ENCODE peak calls at places on chromosomes 7 and 10, in seven cellular contexts. One of them, this sample, is unnamed.

GRCh38 chr10:35212856-35213255 is 86.2 kb downstream of the CREM start:
- DNase-seq in neuronal stem cell: no peak
- DNase-seq in mesendoderm: peak
- DNase-seq in IMR-90: no peak
- DNase-seq in trophoblast cell: no peak
- DNase-seq in H9: no peak
- DNase-seq in mesenchymal stem cell: no peak
- DNase-seq in this sample: no peak

GRCh38 chr10:102633282-102633681 is 11.0 kb upstream of the TRIM8 start:
- DNase-seq in neuronal stem cell: no peak
- DNase-seq in mesendoderm: no peak
- DNase-seq in IMR-90: peak
- DNase-seq in trophoblast cell: peak
- DNase-seq in H9: no peak
- DNase-seq in mesenchymal stem cell: peak
- DNase-seq in this sample: no peak

GRCh38 chr7:79531116-79531515 is 77.6 kb upstream of the MAGI2 start:
- DNase-seq in neuronal stem cell: no peak
- DNase-seq in mesendoderm: no peak
- DNase-seq in IMR-90: no peak
- DNase-seq in trophoblast cell: no peak
- DNase-seq in H9: no peak
- DNase-seq in mesenchymal stem cell: no peak
- DNase-seq in this sample: no peak

GRCh38 chr10:48400129-48400849 is 93.8 kb downstream of the MAPK8 start:
- DNase-seq in neuronal stem cell: no peak
- DNase-seq in mesendoderm: no peak
- DNase-seq in IMR-90: peak
- DNase-seq in trophoblast cell: peak
- DNase-seq in H9: no peak
- DNase-seq in mesenchymal stem cell: peak
- DNase-seq in this sample: no peak

GRCh38 chr10:54469587-54470323 is 331.3 kb downstream of the PCDH15 start:
- DNase-seq in neuronal stem cell: no peak
- DNase-seq in mesendoderm: no peak
- DNase-seq in IMR-90: no peak
- DNase-seq in trophoblast cell: no peak
- DNase-seq in H9: no peak
- DNase-seq in mesenchymal stem cell: no peak
- DNase-seq in this sample: no peak

GRCh38 chr10:100436255-100436654 is 26.6 kb upstream of the WNT8B start:
- DNase-seq in neuronal stem cell: peak
- DNase-seq in mesendoderm: no peak
- DNase-seq in IMR-90: no peak
- DNase-seq in trophoblast cell: no peak
- DNase-seq in H9: no peak
- DNase-seq in mesenchymal stem cell: no peak
- DNase-seq in this sample: no peak

GRCh38 chr7:45568536-45569289 is 5.5 kb upstream of the ADCY1 start:
- DNase-seq in neuronal stem cell: no peak
- DNase-seq in mesendoderm: no peak
- DNase-seq in IMR-90: no peak
- DNase-seq in trophoblast cell: no peak
- DNase-seq in H9: no peak
- DNase-seq in mesenchymal stem cell: no peak
- DNase-seq in this sample: no peak

GRCh38 chr7:73443543-73444255 is 10.1 kb downstream of the FZD9 start:
- DNase-seq in neuronal stem cell: no peak
- DNase-seq in mesendoderm: no peak
- DNase-seq in IMR-90: no peak
- DNase-seq in trophoblast cell: no peak
- DNase-seq in H9: no peak
- DNase-seq in mesenchymal stem cell: no peak
- DNase-seq in this sample: no peak

GRCh38 chr10:49347827-49348226 is 48.1 kb downstream of the DRGX start:
- DNase-seq in neuronal stem cell: no peak
- DNase-seq in mesendoderm: no peak
- DNase-seq in IMR-90: no peak
- DNase-seq in trophoblast cell: no peak
- DNase-seq in H9: no peak
- DNase-seq in mesenchymal stem cell: no peak
- DNase-seq in this sample: no peak

GRCh38 chr7:111107989-111108388 is 17.1 kb downstream of the LRRN3 start:
- DNase-seq in neuronal stem cell: no peak
- DNase-seq in mesendoderm: no peak
- DNase-seq in IMR-90: no peak
- DNase-seq in trophoblast cell: no peak
- DNase-seq in H9: no peak
- DNase-seq in mesenchymal stem cell: peak
- DNase-seq in this sample: no peak

GRCh38 chr10:88389456-88389855 is 193.7 kb downstream of the RNLS start:
- DNase-seq in neuronal stem cell: no peak
- DNase-seq in mesendoderm: peak
- DNase-seq in IMR-90: peak
- DNase-seq in trophoblast cell: peak
- DNase-seq in H9: no peak
- DNase-seq in mesenchymal stem cell: peak
- DNase-seq in this sample: no peak

GRCh38 chr7:105218215-105218614 is 170.5 kb downstream of the SRPK2 start:
- DNase-seq in neuronal stem cell: no peak
- DNase-seq in mesendoderm: peak
- DNase-seq in IMR-90: peak
- DNase-seq in trophoblast cell: peak
- DNase-seq in H9: no peak
- DNase-seq in mesenchymal stem cell: no peak
- DNase-seq in this sample: no peak

GRCh38 chr10:3427316-3427715 is 254.7 kb upstream of the PITRM1 start:
- DNase-seq in neuronal stem cell: no peak
- DNase-seq in mesendoderm: no peak
- DNase-seq in IMR-90: peak
- DNase-seq in trophoblast cell: no peak
- DNase-seq in H9: no peak
- DNase-seq in mesenchymal stem cell: no peak
- DNase-seq in this sample: no peak
- H3K18ac ChIP-seq in neuronal stem cell: no peak
- H3K18ac ChIP-seq in mesendoderm: no peak
- H3K18ac ChIP-seq in IMR-90: no peak
- H3K18ac ChIP-seq in trophoblast cell: no peak
- H3K18ac ChIP-seq in H9: no peak
- H3K18ac ChIP-seq in mesenchymal stem cell: no peak
- H3K18ac ChIP-seq in this sample: no peak

DNA sequence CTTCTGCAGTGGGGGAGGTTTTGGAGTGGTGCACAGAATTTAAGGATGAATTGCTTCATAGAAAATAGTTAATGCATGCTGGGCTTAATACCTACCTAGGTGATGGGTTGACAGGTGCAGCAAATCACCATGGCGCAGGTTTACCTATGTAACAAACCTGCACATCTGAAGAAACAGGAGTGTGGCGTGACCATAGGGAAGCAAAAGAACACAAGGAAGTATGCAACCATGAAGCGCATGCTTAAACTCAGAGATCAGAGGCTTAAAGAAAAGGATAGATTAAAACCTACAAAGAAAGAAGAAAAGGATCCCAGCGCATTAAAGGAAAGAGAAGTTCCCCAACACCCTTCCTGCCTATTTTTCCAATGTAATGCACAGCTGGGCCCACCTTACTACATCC is 22.0 kb downstream of the CCDC126 start:
- DNase-seq in neuronal stem cell: no peak
- DNase-seq in mesendoderm: no peak
- DNase-seq in IMR-90: no peak
- DNase-seq in trophoblast cell: no peak
- DNase-seq in H9: no peak
- DNase-seq in mesenchymal stem cell: no peak
- DNase-seq in this sample: no peak
- H3K18ac ChIP-seq in neuronal stem cell: no peak
- H3K18ac ChIP-seq in mesendoderm: no peak
- H3K18ac ChIP-seq in IMR-90: no peak
- H3K18ac ChIP-seq in trophoblast cell: no peak
- H3K18ac ChIP-seq in H9: no peak
- H3K18ac ChIP-seq in mesenchymal stem cell: no peak
- H3K18ac ChIP-seq in this sample: no peak

GRCh38 chr7:91571601-91572000 is 307.4 kb downstream of the FZD1 start:
- DNase-seq in neuronal stem cell: no peak
- DNase-seq in mesendoderm: no peak
- DNase-seq in IMR-90: no peak
- DNase-seq in trophoblast cell: no peak
- DNase-seq in H9: no peak
- DNase-seq in mesenchymal stem cell: no peak
- DNase-seq in this sample: no peak

GRCh38 chr7:91567111-91568012 is 303.1 kb downstream of the FZD1 start:
- DNase-seq in neuronal stem cell: no peak
- DNase-seq in mesendoderm: no peak
- DNase-seq in IMR-90: no peak
- DNase-seq in trophoblast cell: no peak
- DNase-seq in H9: no peak
- DNase-seq in mesenchymal stem cell: no peak
- DNase-seq in this sample: no peak

GRCh38 chr7:91568138-91568537 is 303.9 kb downstream of the FZD1 start:
- DNase-seq in neuronal stem cell: no peak
- DNase-seq in mesendoderm: no peak
- DNase-seq in IMR-90: no peak
- DNase-seq in trophoblast cell: no peak
- DNase-seq in H9: no peak
- DNase-seq in mesenchymal stem cell: no peak
- DNase-seq in this sample: no peak

GRCh38 chr7:91570600-91570999 is 306.4 kb downstream of the FZD1 start:
- DNase-seq in neuronal stem cell: no peak
- DNase-seq in mesendoderm: no peak
- DNase-seq in IMR-90: no peak
- DNase-seq in trophoblast cell: no peak
- DNase-seq in H9: no peak
- DNase-seq in mesenchymal stem cell: no peak
- DNase-seq in this sample: no peak

GRCh38 chr7:91569702-91570457 is 305.6 kb downstream of the FZD1 start:
- DNase-seq in neuronal stem cell: no peak
- DNase-seq in mesendoderm: no peak
- DNase-seq in IMR-90: no peak
- DNase-seq in trophoblast cell: no peak
- DNase-seq in H9: no peak
- DNase-seq in mesenchymal stem cell: no peak
- DNase-seq in this sample: no peak
- H3K18ac ChIP-seq in neuronal stem cell: no peak
- H3K18ac ChIP-seq in mesendoderm: no peak
- H3K18ac ChIP-seq in IMR-90: no peak
- H3K18ac ChIP-seq in trophoblast cell: no peak
- H3K18ac ChIP-seq in H9: no peak
- H3K18ac ChIP-seq in mesenchymal stem cell: no peak
- H3K18ac ChIP-seq in this sample: no peak

GRCh38 chr7:142508251-142508650 is 241.0 kb upstream of the PRSS1 start:
- DNase-seq in neuronal stem cell: no peak
- DNase-seq in mesendoderm: no peak
- DNase-seq in IMR-90: no peak
- DNase-seq in trophoblast cell: peak
- DNase-seq in H9: no peak
- DNase-seq in mesenchymal stem cell: no peak
- DNase-seq in this sample: no peak
- H3K18ac ChIP-seq in neuronal stem cell: no peak
- H3K18ac ChIP-seq in mesendoderm: no peak
- H3K18ac ChIP-seq in IMR-90: no peak
- H3K18ac ChIP-seq in trophoblast cell: no peak
- H3K18ac ChIP-seq in H9: no peak
- H3K18ac ChIP-seq in mesenchymal stem cell: no peak
- H3K18ac ChIP-seq in this sample: no peak

GRCh38 chr10:17175551-17175950 is 25.9 kb downstream of the TRDMT1 start:
- DNase-seq in neuronal stem cell: no peak
- DNase-seq in mesendoderm: no peak
- DNase-seq in IMR-90: peak
- DNase-seq in trophoblast cell: no peak
- DNase-seq in H9: no peak
- DNase-seq in mesenchymal stem cell: peak
- DNase-seq in this sample: no peak

GRCh38 chr10:17174626-17175025 is 26.8 kb downstream of the TRDMT1 start:
- DNase-seq in neuronal stem cell: no peak
- DNase-seq in mesendoderm: no peak
- DNase-seq in IMR-90: no peak
- DNase-seq in trophoblast cell: no peak
- DNase-seq in H9: no peak
- DNase-seq in mesenchymal stem cell: no peak
- DNase-seq in this sample: no peak

GRCh38 chr10:17166699-17167098 is 34.8 kb downstream of the TRDMT1 start:
- DNase-seq in neuronal stem cell: no peak
- DNase-seq in mesendoderm: no peak
- DNase-seq in IMR-90: no peak
- DNase-seq in trophoblast cell: no peak
- DNase-seq in H9: no peak
- DNase-seq in mesenchymal stem cell: no peak
- DNase-seq in this sample: no peak

GRCh38 chr10:17169807-17170206 is 31.7 kb downstream of the TRDMT1 start:
- DNase-seq in neuronal stem cell: no peak
- DNase-seq in mesendoderm: no peak
- DNase-seq in IMR-90: no peak
- DNase-seq in trophoblast cell: no peak
- DNase-seq in H9: no peak
- DNase-seq in mesenchymal stem cell: no peak
- DNase-seq in this sample: no peak

GRCh38 chr10:17171131-17171530 is 30.3 kb downstream of the TRDMT1 start:
- DNase-seq in neuronal stem cell: peak
- DNase-seq in mesendoderm: peak
- DNase-seq in IMR-90: peak
- DNase-seq in trophoblast cell: no peak
- DNase-seq in H9: no peak
- DNase-seq in mesenchymal stem cell: no peak
- DNase-seq in this sample: no peak
- H3K18ac ChIP-seq in neuronal stem cell: no peak
- H3K18ac ChIP-seq in mesendoderm: no peak
- H3K18ac ChIP-seq in IMR-90: peak
- H3K18ac ChIP-seq in trophoblast cell: no peak
- H3K18ac ChIP-seq in H9: no peak
- H3K18ac ChIP-seq in mesenchymal stem cell: peak
- H3K18ac ChIP-seq in this sample: no peak

GRCh38 chr7:151126500-151127137 is 40.3 kb downstream of the AGAP3 start:
- DNase-seq in neuronal stem cell: no peak
- DNase-seq in mesendoderm: peak
- DNase-seq in IMR-90: no peak
- DNase-seq in trophoblast cell: peak
- DNase-seq in H9: no peak
- DNase-seq in mesenchymal stem cell: no peak
- DNase-seq in this sample: no peak
- H3K18ac ChIP-seq in neuronal stem cell: peak
- H3K18ac ChIP-seq in mesendoderm: no peak
- H3K18ac ChIP-seq in IMR-90: no peak
- H3K18ac ChIP-seq in trophoblast cell: no peak
- H3K18ac ChIP-seq in H9: no peak
- H3K18ac ChIP-seq in mesenchymal stem cell: no peak
- H3K18ac ChIP-seq in this sample: peak

DNA sequence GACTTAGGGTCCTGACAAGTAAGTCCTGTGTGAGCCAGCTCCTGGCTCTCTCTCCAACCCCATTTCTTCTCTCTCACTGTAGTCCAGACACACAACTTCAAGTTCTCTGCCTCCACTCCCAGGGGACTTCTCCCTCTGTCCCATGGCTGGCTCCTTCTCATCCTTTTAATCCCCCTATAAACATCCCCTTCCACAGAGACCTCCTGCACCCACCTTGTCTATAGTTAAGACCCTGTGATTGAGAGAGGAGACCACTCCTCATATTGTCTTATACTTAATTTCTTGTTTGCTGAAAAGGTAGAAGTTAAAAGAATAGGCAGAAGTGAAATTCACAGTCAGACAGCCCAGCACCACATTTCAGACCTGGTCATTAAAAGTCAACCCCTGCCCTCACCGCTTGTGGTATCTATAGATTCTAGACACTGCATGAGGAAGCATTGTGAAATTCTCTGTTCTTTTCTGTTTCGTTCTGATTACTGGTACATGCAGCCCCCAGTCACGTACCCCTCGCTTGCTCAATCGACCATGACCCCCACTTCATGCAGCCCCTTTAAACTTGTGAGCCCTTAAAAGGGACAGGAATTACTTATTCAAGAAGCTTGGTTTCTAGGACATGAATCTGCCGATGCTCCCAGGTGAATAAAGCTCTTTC is 125.6 kb upstream of the FRMD4A start:
- DNase-seq in neuronal stem cell: no peak
- DNase-seq in mesendoderm: no peak
- DNase-seq in IMR-90: no peak
- DNase-seq in trophoblast cell: no peak
- DNase-seq in H9: no peak
- DNase-seq in mesenchymal stem cell: no peak
- DNase-seq in this sample: no peak
- H3K18ac ChIP-seq in neuronal stem cell: no peak
- H3K18ac ChIP-seq in mesendoderm: no peak
- H3K18ac ChIP-seq in IMR-90: no peak
- H3K18ac ChIP-seq in trophoblast cell: no peak
- H3K18ac ChIP-seq in H9: no peak
- H3K18ac ChIP-seq in mesenchymal stem cell: no peak
- H3K18ac ChIP-seq in this sample: no peak